ENCODE peak calls at places on chromosomes 5 and 9, in eight cellular contexts. P is GM20000; I is natural killer cell; G is CD8-positive, alpha-beta T cell; Q is pancreas; E is gastrocnemius medialis; R is foreskin fibroblast; H is upper lobe of left lung. K is an unnamed sample.

GRCh38 chr5:176559683-176560082 is 10.5 kb downstream of the CDHR2 start:
- DNase-seq in P (no peak), I (no peak), G (no peak), Q (no peak), E (no peak), R (peak), H (no peak), K (no peak)

GRCh38 chr9:38761334-38761733 is 41.4 kb upstream of the FAM240B start:
- DNase-seq in P (no peak), I (no peak), G (no peak), Q (no peak), E (no peak), R (no peak), H (no peak), K (no peak)

GRCh38 chr5:56962286-56962685 is 10.4 kb upstream of the MIER3 start:
- DNase-seq in P (no peak), I (no peak), G (no peak), Q (no peak), E (no peak), R (no peak), H (no peak), K (no peak)

GRCh38 chr9:23050548-23050947 is 603.9 kb downstream of the DMRTA1 start:
- DNase-seq in P (no peak), I (no peak), G (no peak), Q (no peak), E (no peak), R (no peak), H (no peak), K (no peak)

GRCh38 chr5:73369283-73369682 is 79.3 kb downstream of the FOXD1 start:
- DNase-seq in P (no peak), I (no peak), G (no peak), Q (no peak), E (no peak), R (peak), H (no peak), K (no peak)

GRCh38 chr5:16757146-16757545 is 140.3 kb upstream of the RETREG1 start:
- DNase-seq in P (no peak), I (no peak), G (no peak), Q (no peak), E (no peak), R (no peak), H (no peak), K (no peak)

GRCh38 chr5:111857067-111857466 is 100.1 kb upstream of the NREP start:
- DNase-seq in P (no peak), I (no peak), G (no peak), Q (no peak), E (no peak), R (no peak), H (no peak), K (no peak)

GRCh38 chr5:65986050-65986451 is 59.7 kb downstream of the ERBIN start:
- DNase-seq in P (no peak), I (no peak), G (no peak), Q (no peak), E (no peak), R (peak), H (no peak), K (no peak)

GRCh38 chr9:73151653-73152382 is at the start of gene ANXA1:
- DNase-seq in P (no peak), I (no peak), G (no peak), Q (no peak), E (no peak), R (peak), H (no peak), K (no peak)

GRCh38 chr9:128182872-128183528 is 8.4 kb downstream of the CIZ1 start:
- DNase-seq in P (no peak), I (no peak), G (no peak), Q (no peak), E (no peak), R (no peak), H (no peak), K (no peak)

GRCh38 chr5:98455660-98456059 is 317.8 kb upstream of the RGMB start:
- DNase-seq in P (no peak), I (no peak), G (no peak), Q (no peak), E (no peak), R (peak), H (no peak), K (no peak)

GRCh38 chr5:84859056-84859455 is 474.4 kb upstream of the EDIL3 start:
- DNase-seq in P (no peak), I (no peak), G (no peak), Q (no peak), E (no peak), R (no peak), H (no peak), K (no peak)

GRCh38 chr9:81557957-81558791 is 131.2 kb downstream of the TLE1 start:
- DNase-seq in P (no peak), I (no peak), G (no peak), Q (peak), E (no peak), R (peak), H (peak), K (no peak)

GRCh38 chr5:155103164-155103563 is 89.6 kb downstream of the KIF4B start:
- DNase-seq in P (no peak), I (no peak), G (no peak), Q (no peak), E (no peak), R (peak), H (no peak), K (no peak)

GRCh38 chr5:43631182-43631910 is 28.4 kb downstream of the NNT start:
- DNase-seq in P (peak), I (peak), G (no peak), Q (peak), E (peak), R (peak), H (peak), K (no peak)

GRCh38 chr5:44538831-44539539 is 149.8 kb upstream of the FGF10 start:
- DNase-seq in P (no peak), I (no peak), G (no peak), Q (no peak), E (peak), R (peak), H (no peak), K (no peak)

GRCh38 chr9:12014488-12014887 is 678.7 kb upstream of the TYRP1 start:
- DNase-seq in P (no peak), I (no peak), G (no peak), Q (no peak), E (no peak), R (no peak), H (no peak), K (no peak)

GRCh38 chr5:141529002-141529401 is 40.1 kb downstream of the PCDHGC5 start:
- DNase-seq in P (no peak), I (no peak), G (no peak), Q (no peak), E (peak), R (peak), H (no peak), K (no peak)

GRCh38 chr5:66986009-66986408 is 210.6 kb downstream of the CD180 start:
- DNase-seq in P (no peak), I (no peak), G (no peak), Q (no peak), E (no peak), R (no peak), H (no peak), K (no peak)

GRCh38 chr9:128656416-128657343 is at the start of gene DYNC2I2:
- DNase-seq in P (peak), I (peak), G (peak), Q (peak), E (peak), R (peak), H (peak), K (peak)

GRCh38 chr5:170625221-170626165 is 121.7 kb downstream of the KCNIP1 start:
- DNase-seq in P (no peak), I (no peak), G (no peak), Q (no peak), E (no peak), R (no peak), H (no peak), K (no peak)

GRCh38 chr5:144453753-144454152 is 283.1 kb downstream of the KCTD16 start:
- DNase-seq in P (no peak), I (no peak), G (no peak), Q (no peak), E (no peak), R (no peak), H (no peak), K (no peak)

GRCh38 chr5:144460608-144461007 is 289.9 kb downstream of the KCTD16 start:
- DNase-seq in P (no peak), I (no peak), G (no peak), Q (no peak), E (no peak), R (no peak), H (no peak), K (no peak)

GRCh38 chr5:144451187-144451973 is 280.7 kb downstream of the KCTD16 start:
- DNase-seq in P (no peak), I (no peak), G (no peak), Q (no peak), E (no peak), R (no peak), H (no peak), K (no peak)

DNA sequence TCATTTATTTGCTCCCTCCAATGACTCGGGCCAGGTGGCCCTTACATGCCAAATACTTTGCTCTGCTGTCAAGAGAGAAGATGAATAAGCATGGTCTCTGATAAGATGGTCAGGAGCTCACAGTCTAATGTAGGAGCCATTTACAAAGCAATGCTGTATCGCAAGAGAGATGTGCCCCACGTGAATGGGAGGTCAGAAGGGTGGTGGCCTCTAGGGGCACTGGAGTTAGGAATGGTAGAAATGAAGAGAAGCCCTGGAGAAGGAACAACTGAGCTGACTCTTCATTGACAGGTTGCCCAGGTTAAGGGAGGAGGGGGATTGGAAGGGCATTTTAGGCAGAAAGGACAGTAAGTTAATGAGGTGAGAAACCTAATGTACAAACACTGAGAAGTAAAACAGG is 286.5 kb downstream of the KCTD16 start:
- DNase-seq in P (no peak), I (no peak), G (no peak), Q (no peak), E (no peak), R (no peak), H (no peak), K (no peak)
- TF ChIP-seq CTCF in P (no peak), I (no peak), G (no peak), Q (no peak), E (no peak), R (no peak), H (no peak), K (no peak)

DNA sequence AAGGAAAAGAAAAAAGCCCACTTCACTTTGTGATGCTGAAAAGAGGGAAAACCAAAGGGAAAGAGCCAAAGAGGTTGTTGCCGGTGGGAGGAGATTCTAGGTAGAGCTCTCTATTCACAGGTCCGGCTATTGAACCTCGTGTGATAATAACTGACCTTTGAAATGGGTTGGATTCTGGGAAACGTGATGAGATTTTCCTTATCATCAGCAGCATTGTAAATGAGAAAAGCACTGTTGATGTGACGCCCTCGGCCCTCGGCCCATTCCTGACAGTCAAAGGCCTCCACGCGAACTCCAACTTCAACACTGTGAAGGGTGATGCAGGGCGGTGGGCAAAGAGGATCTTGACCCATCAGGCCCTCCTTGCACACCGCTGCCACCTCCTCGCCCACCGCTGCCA is 43.3 kb downstream of the ZCCHC9 start:
- DNase-seq in P (no peak), I (no peak), G (no peak), Q (no peak), E (no peak), R (no peak), H (no peak), K (no peak)
- TF ChIP-seq CTCF in P (no peak), I (no peak), G (no peak), Q (no peak), E (no peak), R (no peak), H (no peak), K (no peak)

GRCh38 chr5:1666812-1667588 is 132.6 kb downstream of the MRPL36 start:
- DNase-seq in P (peak), I (peak), G (peak), Q (no peak), E (no peak), R (peak), H (no peak), K (peak)
- TF ChIP-seq CTCF in P (peak), I (no peak), G (peak), Q (no peak), E (no peak), R (peak), H (peak), K (peak)

DNA sequence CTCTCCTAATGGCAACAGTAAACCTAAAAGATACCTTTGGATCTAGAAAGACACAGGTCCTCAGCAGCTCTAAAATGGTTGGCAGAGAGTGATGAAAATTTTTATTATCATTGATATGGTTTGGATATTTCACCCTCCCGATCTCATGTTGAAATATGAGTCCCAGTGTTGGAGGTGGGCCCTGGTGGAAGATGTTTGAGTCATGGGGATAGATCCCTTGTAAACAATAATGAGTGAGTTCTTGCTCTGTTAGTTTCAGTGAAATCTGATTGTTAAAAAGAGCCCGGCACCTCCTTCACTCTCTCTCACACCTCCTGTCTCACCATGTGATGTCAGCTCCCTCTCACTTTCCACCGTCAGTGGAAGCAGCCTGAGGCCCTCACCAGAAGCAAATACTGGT is 117.7 kb downstream of the FRMD3 start:
- DNase-seq in P (no peak), I (no peak), G (no peak), Q (no peak), E (no peak), R (peak), H (no peak), K (no peak)
- TF ChIP-seq CTCF in P (no peak), I (no peak), G (no peak), Q (no peak), E (no peak), R (no peak), H (no peak), K (no peak)

GRCh38 chr9:133953976-133954709 is 38.0 kb downstream of the VAV2 start:
- DNase-seq in P (peak), I (no peak), G (no peak), Q (no peak), E (no peak), R (no peak), H (no peak), K (no peak)

GRCh38 chr9:133956520-133957076 is 35.5 kb downstream of the VAV2 start:
- DNase-seq in P (no peak), I (no peak), G (no peak), Q (peak), E (no peak), R (peak), H (peak), K (no peak)

GRCh38 chr9:133954862-133955529 is 37.1 kb downstream of the VAV2 start:
- DNase-seq in P (no peak), I (no peak), G (no peak), Q (no peak), E (no peak), R (no peak), H (no peak), K (no peak)

GRCh38 chr9:133957328-133957727 is 34.8 kb downstream of the VAV2 start:
- DNase-seq in P (no peak), I (no peak), G (no peak), Q (peak), E (no peak), R (no peak), H (no peak), K (no peak)

GRCh38 chr9:133955821-133956411 is 36.2 kb downstream of the VAV2 start:
- DNase-seq in P (peak), I (no peak), G (peak), Q (no peak), E (no peak), R (peak), H (no peak), K (peak)
- TF ChIP-seq CTCF in P (no peak), I (no peak), G (no peak), Q (no peak), E (no peak), R (peak), H (no peak), K (no peak)

GRCh38 chr5:61674403-61674802 is 342.3 kb downstream of the ZSWIM6 start:
- DNase-seq in P (no peak), I (no peak), G (no peak), Q (no peak), E (no peak), R (no peak), H (no peak), K (no peak)

GRCh38 chr5:61673007-61673735 is 341.1 kb downstream of the ZSWIM6 start:
- DNase-seq in P (no peak), I (no peak), G (no peak), Q (no peak), E (no peak), R (peak), H (no peak), K (no peak)

GRCh38 chr5:61678966-61679365 is 346.9 kb downstream of the ZSWIM6 start:
- DNase-seq in P (no peak), I (no peak), G (no peak), Q (no peak), E (no peak), R (no peak), H (no peak), K (no peak)

GRCh38 chr5:61677220-61677619 is 345.2 kb downstream of the ZSWIM6 start:
- DNase-seq in P (no peak), I (no peak), G (no peak), Q (no peak), E (no peak), R (no peak), H (no peak), K (no peak)

GRCh38 chr5:61675015-61675692 is 343.1 kb downstream of the ZSWIM6 start:
- DNase-seq in P (no peak), I (no peak), G (no peak), Q (no peak), E (no peak), R (no peak), H (no peak), K (no peak)
- TF ChIP-seq CTCF in P (no peak), I (no peak), G (no peak), Q (no peak), E (no peak), R (no peak), H (no peak), K (no peak)